ENCODE peak calls at places on chromosome 18, in ten cellular contexts. K is cardiac muscle cell, Y is neural progenitor cell, O is bronchial epithelial cell, W is suprapubic skin, B is ascending aorta, N is left lung, V is A673, L is right atrium auricular region, S is stomach. D is an unnamed sample. For H3K36me3, the result is how much of the 10 kb centered on the place peaks cover.

GRCh38 chr18:48139427-48140347 is 209.2 kb upstream of the SMAD2 start:
- DNase-seq in O (no peak), Y (no peak), S (peak), K (peak), N (peak), W (no peak), L (no peak), V (no peak), B (no peak), D (no peak)

GRCh38 chr18:39594206-39594605 is 2028.6 kb upstream of the CELF4 start:
- DNase-seq in S (no peak), L (no peak), V (no peak), K (no peak), O (no peak), W (no peak), N (no peak), Y (no peak), B (no peak), D (no peak)

GRCh38 chr18:67783215-67783946 is 266.9 kb upstream of the DSEL start:
- DNase-seq in O (peak), L (no peak), B (no peak), V (peak), Y (no peak), W (no peak), S (no peak), K (no peak), N (no peak), D (peak)

GRCh38 chr18:61842146-61842545 is 50.7 kb downstream of the RNF152 start:
- DNase-seq in O (no peak), K (no peak), V (peak), W (no peak), Y (no peak), L (no peak), S (no peak), B (no peak), N (no peak), D (no peak)

GRCh38 chr18:5413447-5413846 is 117.9 kb upstream of the ZBTB14 start:
- DNase-seq in V (no peak), N (no peak), L (no peak), O (no peak), Y (no peak), W (no peak), K (peak), B (no peak), S (no peak), D (no peak)

GRCh38 chr18:41982942-41983660 is 28.1 kb downstream of the PIK3C3 start:
- DNase-seq in K (no peak), O (peak), V (no peak), L (no peak), S (no peak), B (no peak), W (no peak), Y (no peak), N (no peak), D (no peak)

GRCh38 chr18:63697261-63697660 is 5.5 kb upstream of the SERPINB11 start:
- DNase-seq in Y (no peak), S (no peak), W (no peak), N (no peak), L (no peak), B (no peak), K (no peak), V (no peak), O (no peak), D (no peak)

GRCh38 chr18:24995056-24995455 is 356.9 kb downstream of the ZNF521 start:
- DNase-seq in B (no peak), L (no peak), K (no peak), V (no peak), Y (no peak), S (no peak), O (peak), N (no peak), W (no peak), D (no peak)

GRCh38 chr18:76467371-76468190 is 27.5 kb downstream of the ZNF516 start:
- DNase-seq in V (no peak), N (no peak), S (no peak), O (no peak), Y (peak), W (peak), L (peak), K (no peak), B (no peak), D (no peak)

GRCh38 chr18:789397-789796 is 22.6 kb downstream of the YES1 start:
- DNase-seq in S (no peak), W (no peak), K (no peak), V (no peak), O (no peak), N (no peak), L (no peak), Y (no peak), B (no peak), D (no peak)

GRCh38 chr18:76983184-76983583 is 149.4 kb downstream of the MBP start:
- DNase-seq in S (peak), N (peak), Y (peak), W (peak), K (peak), L (no peak), B (no peak), V (peak), O (peak), D (peak)

GRCh38 chr18:62715439-62715792 is at the start of gene PHLPP1:
- DNase-seq in V (no peak), Y (no peak), S (no peak), L (no peak), W (no peak), B (no peak), N (no peak), O (no peak), K (no peak), D (no peak)

GRCh38 chr18:44851806-44852205 is 171.1 kb downstream of the SETBP1 start:
- DNase-seq in V (no peak), Y (peak), O (no peak), K (no peak), W (no peak), B (no peak), L (no peak), N (no peak), S (no peak), D (no peak)

GRCh38 chr18:9884532-9885140 is 1.1 kb upstream of the TXNDC2 start:
- DNase-seq in O (no peak), W (no peak), K (no peak), V (no peak), L (no peak), N (no peak), B (no peak), S (no peak), Y (no peak), D (no peak)

GRCh38 chr18:63141777-63142176 is 177.8 kb downstream of the BCL2 start:
- DNase-seq in Y (no peak), B (no peak), L (no peak), V (no peak), S (no peak), K (no peak), O (no peak), N (no peak), W (no peak), D (no peak)

GRCh38 chr18:63090334-63090733 is 229.2 kb downstream of the BCL2 start:
- DNase-seq in O (no peak), W (no peak), K (no peak), N (no peak), S (no peak), Y (no peak), V (no peak), B (no peak), L (no peak), D (no peak)

GRCh38 chr18:51397347-51397962 is 200.0 kb upstream of the MEX3C start:
- DNase-seq in K (no peak), O (no peak), N (no peak), Y (no peak), W (no peak), B (no peak), S (no peak), V (no peak), L (no peak), D (no peak)

GRCh38 chr18:9221040-9221439 is 84.5 kb downstream of the ANKRD12 start:
- DNase-seq in N (no peak), O (no peak), Y (no peak), V (no peak), L (no peak), W (no peak), B (no peak), S (no peak), K (no peak), D (no peak)

GRCh38 chr18:79679552-79680099 is at the start of gene CTDP1:
- DNase-seq in W (peak), O (peak), K (peak), Y (peak), S (peak), V (peak), N (peak), L (peak), B (peak), D (peak)

GRCh38 chr18:28108801-28109200 is 68.1 kb downstream of the CDH2 start:
- DNase-seq in O (peak), B (no peak), L (no peak), V (peak), K (no peak), Y (peak), S (no peak), N (no peak), W (no peak), D (no peak)
- TF ChIP-seq CTCF in O (no peak), B (no peak), L (peak), V (no peak), K (peak), Y (peak), S (no peak), N (no peak), W (no peak), D (no peak)

GRCh38 chr18:59340312-59340711 is 18.8 kb downstream of the LMAN1 start:
- DNase-seq in B (no peak), L (no peak), N (no peak), K (no peak), Y (no peak), O (no peak), V (peak), S (no peak), W (no peak), D (no peak)

GRCh38 chr18:59344990-59345389 is 14.1 kb downstream of the LMAN1 start:
- DNase-seq in L (no peak), W (no peak), K (no peak), O (no peak), B (no peak), V (no peak), N (no peak), Y (no peak), S (no peak), D (no peak)

GRCh38 chr18:59340817-59341216 is 18.2 kb downstream of the LMAN1 start:
- DNase-seq in N (no peak), L (no peak), W (no peak), O (no peak), K (no peak), Y (no peak), B (no peak), S (no peak), V (no peak), D (no peak)

GRCh38 chr18:59343916-59344315 is 15.1 kb downstream of the LMAN1 start:
- DNase-seq in L (no peak), N (no peak), W (no peak), B (no peak), S (no peak), Y (no peak), V (no peak), O (no peak), K (no peak), D (no peak)

DNA sequence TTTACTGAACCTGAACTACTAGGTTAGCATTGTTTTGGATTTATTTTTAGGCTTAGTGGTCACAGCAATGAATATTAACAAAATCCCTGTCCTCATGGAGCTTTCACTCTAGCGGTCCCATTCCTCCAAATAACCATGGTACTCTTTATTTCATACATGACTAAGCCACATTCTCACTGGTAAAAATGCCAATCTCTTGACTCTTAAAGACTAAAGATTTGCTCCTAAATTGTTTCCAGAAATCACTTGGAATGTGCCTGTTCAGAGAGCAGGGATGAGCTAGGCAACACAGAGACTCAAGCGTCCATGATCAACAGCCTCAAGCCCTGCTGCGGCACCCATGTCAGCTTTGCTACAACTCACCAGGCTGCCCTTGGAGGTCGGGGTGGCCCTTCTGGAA is 13.5 kb downstream of the LMAN1 start:
- DNase-seq in Y (no peak), K (no peak), S (no peak), N (no peak), V (no peak), O (no peak), W (no peak), B (no peak), L (no peak), D (no peak)
- H3K36me3 ChIP-seq in Y (half or more), K (half or more), S (half or more), N (half or more), V (half or more), O (under half), W (half or more), B (half or more), L (half or more), D (half or more)

GRCh38 chr18:36649205-36649604 is 179.6 kb downstream of the TPGS2 start:
- DNase-seq in W (no peak), Y (no peak), N (no peak), K (no peak), S (no peak), L (no peak), B (no peak), O (no peak), V (no peak), D (no peak)
- TF ChIP-seq CTCF in W (no peak), Y (no peak), N (no peak), K (no peak), S (no peak), L (no peak), B (no peak), O (no peak), V (no peak), D (no peak)

DNA sequence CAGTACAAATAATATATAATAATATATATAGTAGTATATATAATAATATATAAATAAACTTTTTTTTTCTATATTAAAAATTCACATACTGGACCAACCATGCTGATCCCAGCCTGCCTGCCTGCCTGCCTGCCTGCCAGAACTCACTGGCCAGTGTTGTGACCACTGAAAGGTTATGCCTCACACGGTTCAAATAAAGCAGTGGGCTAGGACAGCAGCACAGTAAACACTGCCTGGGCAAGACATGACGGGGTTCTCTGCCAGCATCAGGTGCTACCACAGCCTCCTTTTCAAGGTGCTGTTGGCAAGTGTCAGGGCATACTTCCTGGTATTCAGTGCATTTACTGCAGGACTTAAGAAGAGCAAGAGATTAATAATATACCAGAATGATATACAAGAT is 67.6 kb downstream of the TRAPPC8 start:
- DNase-seq in B (no peak), K (no peak), W (no peak), N (no peak), S (no peak), L (no peak), O (no peak), V (no peak), Y (no peak), D (no peak)
- H3K36me3 ChIP-seq in B (half or more), K (under half), W (half or more), N (half or more), S (half or more), L (under half), O (under half), V (under half), Y (under half), D (under half)

DNA sequence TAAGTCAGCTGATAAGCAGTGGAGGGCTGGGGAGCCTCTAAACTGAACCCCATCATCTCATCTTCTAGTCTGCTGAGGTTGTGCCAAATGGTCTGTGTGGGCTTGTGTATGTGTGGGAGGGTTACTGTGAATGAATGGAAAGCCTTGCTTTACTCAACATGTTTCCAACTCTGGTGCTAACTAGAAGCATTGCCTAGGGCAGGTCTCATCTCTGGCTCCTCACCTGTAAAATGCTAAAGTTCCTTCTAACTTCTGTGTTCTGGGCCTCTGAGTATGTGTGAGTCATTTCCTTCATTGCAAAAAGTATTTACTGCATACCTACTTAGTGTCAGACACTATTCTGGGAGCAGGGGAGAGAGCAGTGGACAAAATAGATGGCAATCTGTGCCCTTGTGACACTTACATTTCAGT is 1.3 kb downstream of the LIPG start:
- DNase-seq in B (no peak), Y (no peak), W (no peak), N (no peak), K (no peak), S (no peak), L (no peak), V (no peak), O (peak), D (no peak)
- TF ChIP-seq CTCF in B (no peak), Y (no peak), W (no peak), N (no peak), K (no peak), S (no peak), L (no peak), V (no peak), O (no peak), D (no peak)

DNA sequence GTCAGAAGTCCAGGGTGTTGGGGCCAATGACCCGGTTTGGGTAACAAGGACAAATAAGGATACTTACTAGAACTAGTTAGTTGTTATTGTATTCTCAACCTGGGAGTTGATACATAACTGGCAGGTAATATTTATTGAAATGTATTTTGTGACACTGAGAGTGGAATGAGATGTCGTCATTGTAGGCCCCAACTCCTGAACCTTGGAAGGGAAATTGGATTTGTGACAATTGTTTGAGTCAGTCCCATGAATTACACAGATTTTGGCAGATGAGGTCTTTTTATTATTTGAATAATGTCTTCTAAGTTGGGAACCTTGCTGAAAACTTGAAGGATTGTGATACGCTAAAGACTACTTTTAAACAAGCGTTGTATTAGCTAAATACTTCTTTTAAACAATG is 5.1 kb downstream of the TIMM21 start:
- DNase-seq in B (no peak), S (no peak), O (no peak), K (no peak), Y (no peak), N (no peak), L (no peak), W (no peak), V (no peak), D (no peak)
- H3K36me3 ChIP-seq in B (under half), S (half or more), O (under half), K (under half), Y (under half), N (under half), L (under half), W (under half), V (under half), D (under half)

GRCh38 chr18:27627927-27628326 is 442.8 kb upstream of the CHST9 start:
- DNase-seq in L (no peak), V (peak), Y (peak), K (no peak), B (no peak), W (no peak), O (peak), S (no peak), N (no peak), D (no peak)
- TF ChIP-seq CTCF in L (no peak), V (no peak), Y (peak), K (no peak), B (no peak), W (no peak), O (no peak), S (no peak), N (no peak), D (no peak)

D was measured in brain microvascular endothelial cell.